ENCODE peak calls at places on chromosome 4, in four cellular contexts. O is MM.1S, M is neural progenitor cell, T is GM23338. H is an unnamed sample.

GRCh38 chr4:4762909-4763814 is 96.3 kb upstream of the MSX1 start:
- DNase-seq in O (peak), M (peak), T (peak), H (peak)

GRCh38 chr4:173529505-173530325 is at the start of gene HAND2:
- DNase-seq in O (no peak), M (peak), T (peak), H (no peak)

GRCh38 chr4:103050736-103051436 is 25.7 kb downstream of the SLC9B2 start:
- DNase-seq in O (no peak), M (no peak), T (no peak), H (no peak)

GRCh38 chr4:45869199-45869598 is 254.7 kb downstream of the GABRG1 start:
- DNase-seq in O (no peak), M (no peak), T (no peak), H (no peak)

GRCh38 chr4:98648602-98649001 is 9.8 kb downstream of the TSPAN5 start:
- DNase-seq in O (no peak), M (no peak), T (no peak), H (no peak)

GRCh38 chr4:103075435-103075893 is 1.1 kb downstream of the SLC9B2 start:
- DNase-seq in O (peak), M (no peak), T (no peak), H (peak)

GRCh38 chr4:83128235-83128929 is 13.9 kb upstream of the PLAC8 start:
- DNase-seq in O (no peak), M (no peak), T (no peak), H (no peak)

GRCh38 chr4:102036619-102037376 is 246.3 kb downstream of the BANK1 start:
- DNase-seq in O (no peak), M (no peak), T (no peak), H (no peak)

GRCh38 chr4:138910914-138911336 is 104.7 kb upstream of the NOCT start:
- DNase-seq in O (no peak), M (peak), T (peak), H (no peak)

GRCh38 chr4:20603671-20604313 is 96.5 kb upstream of the PACRGL start:
- DNase-seq in O (no peak), M (no peak), T (no peak), H (no peak)

GRCh38 chr4:27887646-27888045 is 1027.0 kb downstream of the STIM2 start:
- DNase-seq in O (no peak), M (no peak), T (no peak), H (no peak)

GRCh38 chr4:151541438-151542071 is 132.6 kb downstream of the FHIP1A start:
- DNase-seq in O (no peak), M (peak), T (no peak), H (peak)

GRCh38 chr4:53507671-53508286 is 83.5 kb downstream of the LNX1 start:
- DNase-seq in O (no peak), M (no peak), T (no peak), H (no peak)

GRCh38 chr4:5137927-5138326 is 86.6 kb downstream of the STK32B start:
- DNase-seq in O (no peak), M (no peak), T (no peak), H (no peak)

GRCh38 chr4:139509727-139510410 is 46.1 kb downstream of the SETD7 start:
- DNase-seq in O (no peak), M (peak), T (peak), H (no peak)

GRCh38 chr4:184170996-184171395 is 46.7 kb downstream of the ENPP6 start:
- DNase-seq in O (no peak), M (peak), T (peak), H (no peak)

GRCh38 chr4:21476753-21477152 is 471.8 kb downstream of the KCNIP4 start:
- DNase-seq in O (no peak), M (peak), T (peak), H (no peak)

GRCh38 chr4:83771113-83771705 is 235.3 kb downstream of the GPAT3 start:
- DNase-seq in O (peak), M (peak), T (peak), H (peak)

GRCh38 chr4:8315343-8316250 is 46.0 kb downstream of the HTRA3 start:
- DNase-seq in O (peak), M (peak), T (peak), H (peak)

GRCh38 chr4:39323836-39324235 is 42.3 kb downstream of the RFC1 start:
- DNase-seq in O (no peak), M (no peak), T (no peak), H (no peak)

GRCh38 chr4:180828455-180829018 is 1414.7 kb upstream of the TENM3 start:
- DNase-seq in O (peak), M (peak), T (peak), H (peak)

GRCh38 chr4:25881187-25881586 is 18.4 kb upstream of the SEL1L3 start:
- DNase-seq in O (no peak), M (no peak), T (no peak), H (no peak)

GRCh38 chr4:54322817-54323417 is 93.8 kb downstream of the PDGFRA start:
- DNase-seq in O (peak), M (peak), T (peak), H (peak)

GRCh38 chr4:48909697-48910096 is 3.1 kb upstream of the OCIAD2 start:
- DNase-seq in O (no peak), M (no peak), T (no peak), H (peak)

GRCh38 chr4:88037936-88038335 is 30.5 kb downstream of the PKD2 start:
- DNase-seq in O (no peak), M (no peak), T (no peak), H (no peak)

DNA sequence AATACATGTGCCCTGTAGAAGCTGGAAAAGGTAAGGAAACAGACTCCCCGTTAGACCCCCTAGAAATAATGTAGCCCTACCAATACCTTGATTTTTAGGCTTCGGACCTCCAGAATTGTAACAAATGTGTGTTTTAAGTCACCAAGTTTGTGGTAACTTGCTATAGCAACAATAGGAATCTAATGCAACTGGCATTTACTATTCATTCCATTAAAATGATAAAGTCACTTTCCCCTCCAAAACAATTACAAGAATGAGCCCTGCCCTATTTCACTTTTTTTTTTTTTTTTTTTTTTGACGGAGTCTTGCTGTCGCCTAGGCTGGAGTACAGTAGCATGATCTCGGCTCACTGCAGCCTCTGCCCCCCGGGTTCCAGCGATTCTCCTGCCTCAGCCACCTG is 3.5 kb upstream of the DDX60L start:
- DNase-seq in O (no peak), M (no peak), T (no peak), H (no peak)
- TF ChIP-seq EZH2phosphoT487 in O (no peak), M (no peak), T (no peak), H (no peak)

DNA sequence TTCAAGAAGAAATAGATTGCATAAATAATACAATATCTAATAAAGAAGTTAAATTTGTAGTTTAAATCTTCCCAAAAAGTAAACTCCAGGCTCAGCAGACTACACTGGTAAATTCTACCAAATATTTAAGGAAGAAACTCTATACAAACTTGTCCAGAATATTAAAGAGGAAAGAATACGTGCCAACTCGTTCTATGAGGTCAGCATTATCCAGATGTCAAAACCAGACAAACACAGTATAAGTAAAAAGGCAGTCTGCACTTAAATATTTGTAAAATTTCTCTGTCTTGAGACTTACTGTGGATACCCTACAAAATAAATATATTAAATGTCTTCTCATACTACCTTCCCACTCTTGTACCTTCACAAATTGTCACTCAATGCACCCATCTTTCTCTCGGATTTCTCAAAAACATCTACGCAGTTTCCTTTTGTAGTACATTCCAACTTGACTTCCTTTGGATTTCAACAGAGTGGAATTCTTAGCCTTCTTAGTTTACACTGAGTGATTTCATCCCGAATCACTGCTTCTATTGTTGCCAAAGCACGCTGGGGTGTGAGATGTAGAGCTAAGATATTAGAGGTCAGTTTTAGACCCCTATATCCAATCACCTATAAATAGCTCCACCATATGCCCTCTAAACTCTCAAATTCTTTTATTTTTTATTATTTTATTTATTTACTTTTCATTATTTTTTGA is 71.6 kb upstream of the MAB21L2 start:
- DNase-seq in O (no peak), M (peak), T (no peak), H (peak)
- TF ChIP-seq EZH2phosphoT487 in O (no peak), M (no peak), T (no peak), H (no peak)

DNA sequence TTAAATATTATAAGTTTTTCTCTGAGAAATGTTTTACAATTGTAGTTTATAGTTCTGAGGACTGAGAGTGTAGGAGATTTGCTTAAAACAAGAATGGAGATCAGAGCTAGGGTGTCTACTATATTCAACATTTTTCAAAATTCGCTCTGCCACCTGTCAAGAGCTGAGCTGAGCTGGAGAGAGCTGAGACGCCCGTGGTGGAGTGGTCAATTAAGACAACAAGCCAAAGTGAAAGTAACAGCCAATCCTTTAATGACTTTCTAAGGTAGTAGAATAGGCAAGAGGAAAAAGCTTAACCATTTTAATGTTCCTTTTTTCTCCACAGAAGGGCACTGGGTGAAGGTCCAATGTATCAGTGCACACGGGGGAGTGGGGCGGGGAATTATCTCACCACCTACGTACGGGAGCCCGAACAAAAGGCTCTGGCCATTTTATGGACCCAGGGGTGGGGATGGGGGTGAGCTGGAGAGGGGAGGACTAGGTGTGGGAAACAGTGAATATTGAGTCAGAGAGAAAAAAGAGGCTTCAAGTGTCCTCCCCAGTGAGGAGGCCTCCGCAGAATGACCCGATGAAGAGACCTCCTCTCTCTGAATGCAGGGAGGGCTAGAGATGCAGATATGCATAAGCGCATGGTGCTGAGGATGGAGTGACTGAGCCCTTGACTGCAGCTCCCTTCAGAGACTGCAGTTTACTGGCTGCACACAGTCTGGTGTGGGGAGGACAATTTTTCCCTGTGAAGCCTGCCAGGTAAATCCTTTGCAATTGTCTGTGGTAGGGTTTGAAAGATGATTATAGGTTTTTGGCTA is 60.8 kb downstream of the SPCS3 start:
- DNase-seq in O (no peak), M (no peak), T (no peak), H (no peak)
- TF ChIP-seq EZH2phosphoT487 in O (no peak), M (no peak), T (no peak), H (no peak)

GRCh38 chr4:57344296-57344695 is 234.1 kb upstream of the IGFBP7 start:
- DNase-seq in O (no peak), M (no peak), T (no peak), H (no peak)

DNA sequence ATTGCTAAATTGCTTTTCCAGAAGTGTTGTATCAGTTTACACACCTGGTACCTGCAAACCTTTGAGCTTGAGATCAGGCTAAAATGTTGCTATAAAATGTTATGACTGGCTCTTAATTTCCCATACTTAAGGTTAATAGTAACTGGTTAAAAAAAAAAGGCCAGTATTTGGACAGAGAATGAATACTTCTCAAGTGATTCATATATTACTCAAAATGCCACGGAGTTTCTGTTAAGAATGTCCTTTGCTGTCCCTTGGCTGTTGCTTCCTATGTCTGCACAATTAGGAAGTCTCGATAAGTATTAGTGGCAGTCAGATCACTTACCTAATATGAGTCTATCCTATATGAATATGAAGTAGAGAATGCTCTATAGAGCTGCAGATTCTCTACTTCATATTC is 232.2 kb upstream of the IGFBP7 start:
- DNase-seq in O (no peak), M (no peak), T (no peak), H (no peak)
- TF ChIP-seq EZH2phosphoT487 in O (no peak), M (no peak), T (no peak), H (no peak)

GRCh38 chr4:189062047-189062820 is 878.4 kb upstream of the FRG1 start:
- DNase-seq in O (no peak), M (no peak), T (peak), H (no peak)

DNA sequence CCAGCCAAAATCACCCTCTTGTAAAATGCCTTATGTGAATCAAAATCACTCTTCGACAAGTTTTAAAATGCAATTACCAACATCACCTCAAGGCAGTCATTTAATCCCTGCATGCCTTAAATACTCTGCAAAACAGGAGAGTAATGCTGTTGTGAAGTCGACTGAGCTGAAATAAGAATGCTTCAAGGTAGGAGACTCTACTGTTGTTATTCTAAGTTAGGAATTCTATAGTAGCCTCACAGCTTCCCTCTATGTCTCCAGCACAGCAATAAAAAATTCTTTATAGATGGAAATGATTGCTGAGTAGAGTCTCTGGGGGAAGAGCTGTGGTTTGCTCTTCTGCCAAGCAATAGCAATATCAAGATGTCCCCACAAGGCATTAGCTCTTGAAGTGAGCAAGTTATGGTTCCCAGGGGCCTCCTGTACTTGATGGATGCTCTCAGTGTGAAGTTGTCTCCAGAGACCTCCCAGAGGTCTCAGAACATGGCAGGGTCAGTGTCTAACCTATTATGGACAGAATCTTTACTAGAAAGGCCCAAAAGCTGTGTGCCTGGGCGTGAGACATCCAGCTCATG is 880.6 kb upstream of the FRG1 start:
- DNase-seq in O (no peak), M (no peak), T (peak), H (no peak)
- TF ChIP-seq EZH2phosphoT487 in O (no peak), M (no peak), T (no peak), H (no peak)

GRCh38 chr4:15805583-15806517 is 27.7 kb downstream of the CD38 start:
- DNase-seq in O (peak), M (peak), T (peak), H (peak)
- TF ChIP-seq EZH2phosphoT487 in O (no peak), M (no peak), T (no peak), H (no peak)

DNA sequence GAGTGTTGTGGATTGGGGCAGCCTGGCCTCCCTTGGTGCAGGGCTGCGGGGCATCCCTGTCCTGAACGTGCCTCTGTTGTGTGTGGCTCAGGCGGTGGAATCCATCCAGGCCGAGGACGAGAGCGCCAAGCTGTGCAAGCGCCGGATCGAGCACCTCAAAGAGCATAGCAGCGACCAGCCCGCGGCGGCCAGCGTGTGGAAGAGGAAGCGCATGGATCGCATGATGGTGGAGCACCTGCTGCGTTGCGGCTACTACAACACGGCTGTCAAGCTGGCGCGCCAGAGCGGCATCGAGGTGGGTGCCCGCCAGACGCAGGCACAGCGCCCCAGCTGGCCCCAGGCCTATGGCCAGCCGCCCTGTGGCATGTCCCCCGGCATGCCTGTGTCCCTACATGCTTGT is 25.6 kb downstream of the MAEA start:
- DNase-seq in O (no peak), M (no peak), T (no peak), H (no peak)
- TF ChIP-seq EZH2phosphoT487 in O (no peak), M (no peak), T (no peak), H (no peak)

GRCh38 chr4:137660211-137660610 is 127.9 kb upstream of the PCDH18 start:
- DNase-seq in O (no peak), M (no peak), T (no peak), H (no peak)
- TF ChIP-seq EZH2phosphoT487 in O (no peak), M (no peak), T (no peak), H (no peak)

GRCh38 chr4:113350576-113350975 is 301.1 kb downstream of the ANK2 start:
- DNase-seq in O (peak), M (no peak), T (no peak), H (no peak)

GRCh38 chr4:113356452-113356851 is 307.0 kb downstream of the ANK2 start:
- DNase-seq in O (no peak), M (no peak), T (no peak), H (no peak)

GRCh38 chr4:113358784-113359183 is 309.3 kb downstream of the ANK2 start:
- DNase-seq in O (no peak), M (peak), T (peak), H (no peak)

DNA sequence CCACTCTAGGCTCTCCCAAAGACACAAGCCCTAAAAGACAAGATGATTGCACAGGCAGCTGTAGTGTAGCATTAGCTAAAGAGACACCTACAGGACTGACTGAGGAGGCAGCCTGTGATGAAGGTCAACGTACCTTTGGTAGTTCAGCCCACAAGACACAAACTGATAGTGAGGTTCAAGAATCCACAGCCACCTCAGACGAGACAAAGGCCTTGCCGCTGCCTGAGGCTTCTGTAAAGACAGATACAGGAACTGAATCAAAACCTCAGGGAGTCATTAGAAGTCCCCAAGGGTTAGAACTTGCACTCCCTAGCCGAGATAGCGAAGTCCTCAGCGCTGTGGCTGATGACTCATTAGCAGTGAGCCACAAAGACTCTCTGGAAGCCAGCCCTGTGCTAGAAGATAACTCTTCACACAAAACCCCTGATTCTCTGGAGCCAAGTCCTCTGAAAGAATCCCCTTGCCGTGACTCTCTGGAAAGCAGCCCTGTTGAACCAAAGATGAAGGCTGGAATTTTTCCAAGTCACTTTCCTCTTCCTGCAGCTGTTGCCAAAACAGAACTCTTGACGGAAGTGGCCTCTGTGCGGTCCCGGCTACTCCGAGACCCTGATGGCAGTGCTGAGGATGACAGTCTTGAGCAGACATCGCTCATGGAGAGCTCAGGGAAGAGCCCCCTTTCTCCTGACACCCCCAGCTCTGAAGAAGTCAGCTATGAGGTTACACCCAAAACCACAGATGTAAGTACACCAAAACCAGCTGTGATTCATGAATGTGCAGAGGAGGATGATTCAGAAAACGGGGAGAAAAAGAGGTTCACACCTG is 306.3 kb downstream of the ANK2 start:
- DNase-seq in O (peak), M (no peak), T (no peak), H (peak)
- TF ChIP-seq EZH2phosphoT487 in O (no peak), M (no peak), T (no peak), H (no peak)

H was measured in HCT116.